ENCODE peak calls at places on chromosomes 7 and 10, in five cellular contexts. One of them, this sample, is unnamed.

GRCh38 chr7:124924906-124925305 is 4.7 kb downstream of the POT1 start:
- DNase-seq in PC-9: no peak
- DNase-seq in OCI-LY7: no peak
- DNase-seq in body of pancreas: no peak
- DNase-seq in psoas muscle: no peak
- DNase-seq in this sample: no peak

GRCh38 chr10:23439920-23440875 is 1.3 kb downstream of the OTUD1 start:
- DNase-seq in psoas muscle: peak; percentile 38
- DNase-seq in body of pancreas: peak; percentile 40
- DNase-seq in PC-9: peak; percentile 16
- DNase-seq in OCI-LY7: peak; percentile 41
- DNase-seq in this sample: no peak

GRCh38 chr7:152907042-152907761 is 147.7 kb downstream of the ACTR3B start:
- DNase-seq in body of pancreas: no peak
- DNase-seq in psoas muscle: no peak
- DNase-seq in PC-9: no peak
- DNase-seq in OCI-LY7: no peak
- DNase-seq in this sample: no peak

GRCh38 chr7:28615091-28615490 is 202.8 kb downstream of the CREB5 start:
- DNase-seq in OCI-LY7: no peak
- DNase-seq in psoas muscle: no peak
- DNase-seq in PC-9: no peak
- DNase-seq in body of pancreas: no peak
- DNase-seq in this sample: no peak

GRCh38 chr10:119104653-119105024 is 726 bp downstream of the DENND10 start:
- DNase-seq in PC-9: no peak
- DNase-seq in OCI-LY7: peak; percentile 19
- DNase-seq in body of pancreas: peak; percentile 25
- DNase-seq in psoas muscle: no peak
- DNase-seq in this sample: peak; percentile 25

GRCh38 chr10:51321968-51322367 is 247.7 kb downstream of the PRKG1 start:
- DNase-seq in body of pancreas: no peak
- DNase-seq in OCI-LY7: no peak
- DNase-seq in PC-9: no peak
- DNase-seq in psoas muscle: no peak
- DNase-seq in this sample: no peak

GRCh38 chr7:135616136-135616535 is 46.2 kb upstream of the STMP1 start:
- DNase-seq in body of pancreas: no peak
- DNase-seq in PC-9: no peak
- DNase-seq in psoas muscle: no peak
- DNase-seq in OCI-LY7: no peak
- DNase-seq in this sample: no peak

GRCh38 chr10:49518982-49519578 is 19.8 kb downstream of the ERCC6 start:
- DNase-seq in body of pancreas: peak; percentile 32
- DNase-seq in OCI-LY7: peak; percentile 53
- DNase-seq in PC-9: peak; percentile 40
- DNase-seq in psoas muscle: no peak
- DNase-seq in this sample: no peak

GRCh38 chr10:128884061-128884425 is 583.0 kb upstream of the MGMT start:
- DNase-seq in OCI-LY7: no peak
- DNase-seq in psoas muscle: no peak
- DNase-seq in PC-9: no peak
- DNase-seq in body of pancreas: no peak
- DNase-seq in this sample: no peak

GRCh38 chr7:50310361-50310760 is 5.8 kb downstream of the IKZF1 start:
- DNase-seq in psoas muscle: no peak
- DNase-seq in body of pancreas: no peak
- DNase-seq in OCI-LY7: peak; percentile 78
- DNase-seq in PC-9: no peak
- DNase-seq in this sample: no peak

GRCh38 chr10:11197266-11197712 is 179.6 kb downstream of the CELF2 start:
- DNase-seq in PC-9: no peak
- DNase-seq in psoas muscle: peak; percentile 29
- DNase-seq in OCI-LY7: peak; percentile 51
- DNase-seq in body of pancreas: peak; percentile 25
- DNase-seq in this sample: no peak

GRCh38 chr7:130394421-130395188 is 14.3 kb downstream of the CPA1 start:
- DNase-seq in OCI-LY7: no peak
- DNase-seq in psoas muscle: no peak
- DNase-seq in body of pancreas: no peak
- DNase-seq in PC-9: no peak
- DNase-seq in this sample: no peak

GRCh38 chr7:148670374-148670773 is 28.3 kb upstream of the CUL1 start:
- DNase-seq in PC-9: no peak
- DNase-seq in OCI-LY7: no peak
- DNase-seq in body of pancreas: no peak
- DNase-seq in psoas muscle: no peak
- DNase-seq in this sample: no peak

GRCh38 chr10:101745074-101745690 is 30.7 kb downstream of the FGF8 start:
- DNase-seq in PC-9: no peak
- DNase-seq in psoas muscle: no peak
- DNase-seq in OCI-LY7: no peak
- DNase-seq in body of pancreas: no peak
- DNase-seq in this sample: no peak

GRCh38 chr10:127925471-127926207 is 18.7 kb downstream of the PTPRE start:
- DNase-seq in body of pancreas: no peak
- DNase-seq in PC-9: no peak
- DNase-seq in OCI-LY7: no peak
- DNase-seq in psoas muscle: no peak
- DNase-seq in this sample: no peak

GRCh38 chr7:112125250-112125649 is 80.9 kb downstream of the DOCK4 start:
- DNase-seq in PC-9: no peak
- DNase-seq in psoas muscle: no peak
- DNase-seq in body of pancreas: no peak
- DNase-seq in OCI-LY7: no peak
- DNase-seq in this sample: no peak

GRCh38 chr7:131449373-131449902 is 107.0 kb downstream of the PODXL start:
- DNase-seq in PC-9: no peak
- DNase-seq in body of pancreas: no peak
- DNase-seq in OCI-LY7: no peak
- DNase-seq in psoas muscle: no peak
- DNase-seq in this sample: no peak

GRCh38 chr7:768881-769504 is 41.9 kb upstream of the PRKAR1B start:
- DNase-seq in OCI-LY7: no peak
- DNase-seq in body of pancreas: no peak
- DNase-seq in psoas muscle: peak; percentile 70
- DNase-seq in PC-9: no peak
- DNase-seq in this sample: no peak

GRCh38 chr10:102476466-102477141 is 25.3 kb upstream of the C10orf95 start:
- DNase-seq in body of pancreas: no peak
- DNase-seq in PC-9: no peak
- DNase-seq in psoas muscle: no peak
- DNase-seq in OCI-LY7: no peak
- DNase-seq in this sample: no peak

GRCh38 chr10:50497758-50498157 is 126.0 kb downstream of the SGMS1 start:
- DNase-seq in psoas muscle: no peak
- DNase-seq in body of pancreas: no peak
- DNase-seq in PC-9: no peak
- DNase-seq in OCI-LY7: no peak
- DNase-seq in this sample: no peak

GRCh38 chr10:62374862-62375710 is 917 bp downstream of the ZNF365 start:
- DNase-seq in psoas muscle: no peak
- DNase-seq in PC-9: peak; percentile 24
- DNase-seq in OCI-LY7: no peak
- DNase-seq in body of pancreas: no peak
- DNase-seq in this sample: no peak

GRCh38 chr10:88209837-88210552 is 346.6 kb downstream of the PTEN start:
- DNase-seq in OCI-LY7: no peak
- DNase-seq in PC-9: no peak
- DNase-seq in body of pancreas: no peak
- DNase-seq in psoas muscle: no peak
- DNase-seq in this sample: no peak

GRCh38 chr10:43576580-43576979 is 2.2 kb upstream of the ZNF239 start:
- DNase-seq in PC-9: no peak
- DNase-seq in psoas muscle: no peak
- DNase-seq in body of pancreas: no peak
- DNase-seq in OCI-LY7: no peak
- DNase-seq in this sample: no peak

GRCh38 chr10:43574035-43574892 is at the start of gene ZNF239:
- DNase-seq in PC-9: peak; percentile 80
- DNase-seq in body of pancreas: peak; percentile 81
- DNase-seq in OCI-LY7: no peak
- DNase-seq in psoas muscle: peak; percentile 93
- DNase-seq in this sample: peak; percentile 67

GRCh38 chr10:43576062-43576461 is 1.6 kb upstream of the ZNF239 start:
- DNase-seq in psoas muscle: no peak
- DNase-seq in OCI-LY7: no peak
- DNase-seq in body of pancreas: no peak
- DNase-seq in PC-9: no peak
- DNase-seq in this sample: no peak

GRCh38 chr10:43574906-43575305 is 490 bp upstream of the ZNF239 start:
- DNase-seq in body of pancreas: no peak
- DNase-seq in PC-9: no peak
- DNase-seq in OCI-LY7: no peak
- DNase-seq in psoas muscle: no peak
- DNase-seq in this sample: no peak

DNA sequence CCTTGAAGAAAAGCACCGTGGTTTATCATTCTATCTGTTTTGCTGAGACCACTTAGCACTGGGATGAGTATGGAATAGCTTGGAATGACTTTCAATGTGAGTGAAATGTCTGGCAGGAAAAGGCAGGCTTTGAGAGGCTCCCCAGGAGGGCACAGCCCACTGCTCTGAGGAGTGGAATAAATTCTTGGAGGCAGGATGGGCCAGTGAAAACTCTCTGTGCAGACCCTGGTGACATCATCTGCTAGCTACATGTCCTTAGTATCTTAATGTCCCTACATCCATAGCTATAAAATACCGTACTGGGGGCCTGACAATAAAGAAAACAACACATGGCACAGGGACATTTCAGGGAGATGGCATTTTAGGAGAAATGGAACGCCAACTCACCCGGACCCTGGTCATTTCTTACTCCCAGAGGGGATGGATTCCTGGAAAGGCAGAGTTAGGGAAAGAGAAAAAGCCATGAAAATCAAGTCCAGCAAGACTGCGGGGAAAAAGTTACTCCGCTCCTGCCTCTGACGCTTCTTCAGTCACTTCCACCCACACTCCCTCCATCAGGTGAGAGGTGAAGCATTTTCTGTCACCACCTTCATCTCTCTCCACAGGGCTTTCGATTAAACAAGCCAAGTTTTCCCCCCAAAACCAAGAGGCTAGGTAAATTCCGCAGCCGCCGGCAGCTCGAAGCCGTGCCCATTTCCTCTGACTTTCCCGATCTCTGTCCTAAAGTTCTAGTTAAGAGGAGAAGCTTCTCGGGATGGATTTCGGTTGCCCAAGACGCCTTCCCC is 974 bp downstream of the ZNF239 start:
- DNase-seq in body of pancreas: no peak
- DNase-seq in OCI-LY7: no peak
- DNase-seq in psoas muscle: no peak
- DNase-seq in PC-9: no peak
- DNase-seq in this sample: no peak
- H3K27ac ChIP-seq in body of pancreas: no peak overlapping the region
- H3K27ac ChIP-seq in OCI-LY7: no peak overlapping the region
- H3K27ac ChIP-seq in psoas muscle: peak overlapping the region; percentile 82
- H3K27ac ChIP-seq in PC-9: no peak overlapping the region
- H3K27ac ChIP-seq in this sample: no peak overlapping the region

GRCh38 chr10:5628798-5629788 is 37.3 kb downstream of the ASB13 start:
- DNase-seq in PC-9: no peak
- DNase-seq in OCI-LY7: peak; percentile 48
- DNase-seq in psoas muscle: no peak
- DNase-seq in body of pancreas: no peak
- DNase-seq in this sample: no peak
- H3K27ac ChIP-seq in PC-9: no peak overlapping the region
- H3K27ac ChIP-seq in OCI-LY7: no peak overlapping the region
- H3K27ac ChIP-seq in psoas muscle: peak overlapping the region; percentile 17
- H3K27ac ChIP-seq in body of pancreas: peak overlapping the region; percentile 51
- H3K27ac ChIP-seq in this sample: no peak overlapping the region

GRCh38 chr7:74269757-74270277 is 15.6 kb upstream of the RFC2 start:
- DNase-seq in psoas muscle: peak; percentile 66
- DNase-seq in body of pancreas: peak; percentile 71
- DNase-seq in OCI-LY7: peak; percentile 83
- DNase-seq in PC-9: peak; percentile 66
- DNase-seq in this sample: peak; percentile 16

GRCh38 chr7:74272305-74273038 is 16.7 kb upstream of the CLIP2 start:
- DNase-seq in body of pancreas: peak; percentile 40
- DNase-seq in PC-9: peak; percentile 69
- DNase-seq in psoas muscle: peak; percentile 77
- DNase-seq in OCI-LY7: peak; percentile 85
- DNase-seq in this sample: peak; percentile 23

GRCh38 chr7:74275401-74275881 is 13.8 kb upstream of the CLIP2 start:
- DNase-seq in PC-9: no peak
- DNase-seq in psoas muscle: no peak
- DNase-seq in body of pancreas: no peak
- DNase-seq in OCI-LY7: peak; percentile 58
- DNase-seq in this sample: no peak

GRCh38 chr7:74267756-74268565 is 13.8 kb upstream of the RFC2 start:
- DNase-seq in psoas muscle: no peak
- DNase-seq in PC-9: no peak
- DNase-seq in OCI-LY7: no peak
- DNase-seq in body of pancreas: no peak
- DNase-seq in this sample: no peak

DNA sequence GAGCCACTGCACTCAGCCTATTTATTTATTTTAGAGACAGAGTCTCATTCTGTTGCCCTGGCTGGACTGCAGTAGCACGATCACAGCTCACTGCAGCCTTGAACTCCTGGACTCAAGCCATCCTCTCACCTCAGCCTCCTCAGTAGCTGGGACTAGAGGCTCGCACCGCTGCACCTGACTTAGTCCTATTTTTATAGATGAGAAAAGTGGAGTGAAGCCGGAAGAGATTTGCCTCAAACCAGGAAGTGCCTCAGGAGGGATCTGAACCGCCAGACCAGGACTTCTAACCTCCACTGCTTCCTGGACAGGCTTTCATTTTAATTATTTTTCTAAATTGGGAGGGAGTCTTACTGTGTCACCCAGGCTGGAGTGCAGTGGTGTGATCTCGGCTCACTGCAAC is 17.5 kb upstream of the CLIP2 start:
- DNase-seq in OCI-LY7: peak; percentile 79
- DNase-seq in psoas muscle: no peak
- DNase-seq in body of pancreas: no peak
- DNase-seq in PC-9: no peak
- DNase-seq in this sample: no peak
- H3K27ac ChIP-seq in OCI-LY7: peak overlapping the region; percentile 60
- H3K27ac ChIP-seq in psoas muscle: peak overlapping the region; percentile 71
- H3K27ac ChIP-seq in body of pancreas: no peak overlapping the region
- H3K27ac ChIP-seq in PC-9: peak overlapping the region; percentile 53
- H3K27ac ChIP-seq in this sample: peak overlapping the region; percentile 55

DNA sequence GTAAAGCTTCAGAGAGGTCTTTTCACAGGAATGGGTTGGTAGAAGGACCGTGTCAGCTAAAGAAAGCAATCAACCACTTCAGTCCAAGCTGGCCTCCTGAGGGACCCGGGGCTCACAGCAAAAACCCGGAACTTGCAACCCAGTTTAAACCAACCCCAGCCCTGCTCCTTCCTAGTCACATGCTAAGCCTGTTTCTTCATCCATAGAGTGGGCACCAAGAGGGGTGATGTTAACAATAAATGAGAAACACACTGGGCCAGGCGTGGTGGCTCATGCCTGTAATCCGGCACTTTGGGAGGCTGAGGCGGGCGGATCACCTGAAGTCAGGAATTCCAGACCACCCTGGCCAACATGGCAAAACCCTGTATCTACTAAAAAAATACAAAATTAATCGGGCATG is 12.1 kb upstream of the NPFFR1 start:
- DNase-seq in PC-9: no peak
- DNase-seq in psoas muscle: no peak
- DNase-seq in body of pancreas: no peak
- DNase-seq in OCI-LY7: no peak
- DNase-seq in this sample: no peak
- H3K27ac ChIP-seq in PC-9: no peak overlapping the region
- H3K27ac ChIP-seq in psoas muscle: peak overlapping the region; percentile 87
- H3K27ac ChIP-seq in body of pancreas: peak overlapping the region; percentile 74
- H3K27ac ChIP-seq in OCI-LY7: no peak overlapping the region
- H3K27ac ChIP-seq in this sample: no peak overlapping the region